ENCODE peak calls at places on chromosomes 12 and 14, in six cellular contexts. B, E, H, T, L and X are unnamed samples.

GRCh38 chr12:571795-572531 is 91.3 kb downstream of the NINJ2 start:
- DNase-seq in B (no peak), E (no peak), H (peak; percentile 6), T (no peak), L (peak; percentile 29), X (peak; percentile 74)

GRCh38 chr12:62813031-62813829 is 121.7 kb downstream of the PPM1H start:
- DNase-seq in B (peak; percentile 31), E (peak; percentile 58), H (peak; percentile 68), T (peak; percentile 47), L (no peak), X (peak; percentile 83)

GRCh38 chr12:3820122-3820521 is 53.1 kb downstream of the PARP11 start:
- DNase-seq in B (no peak), E (no peak), H (no peak), T (no peak), L (peak; percentile 24), X (peak; percentile 10)

GRCh38 chr14:71711619-71712018 is 220.6 kb upstream of the RGS6 start:
- DNase-seq in B (no peak), E (no peak), H (peak; percentile 79), T (no peak), L (no peak), X (no peak)

GRCh38 chr14:96953443-96953842 is 156.3 kb downstream of the VRK1 start:
- DNase-seq in B (no peak), E (no peak), H (no peak), T (no peak), L (no peak), X (no peak)

GRCh38 chr12:59403259-59403932 is 192.4 kb upstream of the SLC16A7 start:
- DNase-seq in B (no peak), E (peak; percentile 25), H (peak; percentile 70), T (peak; percentile 5), L (peak; percentile 44), X (peak; percentile 59)

GRCh38 chr14:65095633-65096205 is 6.6 kb downstream of the MAX start:
- DNase-seq in B (no peak), E (no peak), H (peak; percentile 29), T (no peak), L (no peak), X (no peak)

GRCh38 chr12:54649825-54650224 is 1.7 kb upstream of the DCD start:
- DNase-seq in B (no peak), E (no peak), H (no peak), T (no peak), L (no peak), X (no peak)

GRCh38 chr12:24380122-24380521 is 430.7 kb upstream of the SOX5 start:
- DNase-seq in B (no peak), E (no peak), H (no peak), T (no peak), L (no peak), X (no peak)

GRCh38 chr14:39739796-39740195 is 307.6 kb upstream of the FBXO33 start:
- DNase-seq in B (no peak), E (no peak), H (no peak), T (no peak), L (no peak), X (no peak)

GRCh38 chr14:99509871-99510555 is 28.8 kb downstream of the CCNK start:
- DNase-seq in B (no peak), E (no peak), H (no peak), T (no peak), L (no peak), X (no peak)

DNA sequence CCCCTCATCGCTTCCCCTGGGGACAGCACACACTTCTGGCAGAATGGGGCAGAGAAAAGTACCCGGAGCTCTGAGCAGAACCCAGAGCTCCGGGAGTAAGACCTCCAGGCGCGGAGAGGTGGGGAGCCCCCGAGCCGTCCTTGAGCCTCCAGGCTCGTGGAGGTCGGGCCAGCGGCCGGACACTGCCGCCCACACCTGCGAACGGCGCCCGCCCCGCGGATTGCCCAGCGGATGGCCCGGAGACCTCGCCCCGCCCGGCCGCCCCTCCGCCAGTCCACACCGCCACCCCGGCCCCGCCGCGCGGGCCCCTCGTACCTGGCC is 344 bp downstream of the SPTLC2 start:
- DNase-seq in B (no peak), E (no peak), H (no peak), T (peak; percentile 20), L (no peak), X (peak; percentile 21)
- TF ChIP-seq JUN in B (no peak), E (no peak), H (no peak), T (no peak), L (no peak), X (no peak)

GRCh38 chr14:58243790-58244555 is 670 bp upstream of the PSMA3 start:
- DNase-seq in B (no peak), E (no peak), H (peak; percentile 68), T (peak; percentile 33), L (peak; percentile 54), X (peak; percentile 38)
- TF ChIP-seq JUN in B (no peak), E (no peak), H (no peak), T (no peak), L (no peak), X (no peak)

GRCh38 chr14:51302319-51303030 is 62.4 kb downstream of the TMX1 start:
- DNase-seq in B (no peak), E (no peak), H (no peak), T (no peak), L (no peak), X (no peak)

GRCh38 chr14:51305761-51306160 is 65.7 kb downstream of the TMX1 start:
- DNase-seq in B (no peak), E (no peak), H (no peak), T (no peak), L (no peak), X (no peak)

GRCh38 chr14:51308872-51309271 is 68.8 kb downstream of the TMX1 start:
- DNase-seq in B (no peak), E (no peak), H (no peak), T (no peak), L (no peak), X (no peak)

GRCh38 chr14:51304428-51304827 is 64.4 kb downstream of the TMX1 start:
- DNase-seq in B (no peak), E (no peak), H (no peak), T (no peak), L (no peak), X (no peak)

DNA sequence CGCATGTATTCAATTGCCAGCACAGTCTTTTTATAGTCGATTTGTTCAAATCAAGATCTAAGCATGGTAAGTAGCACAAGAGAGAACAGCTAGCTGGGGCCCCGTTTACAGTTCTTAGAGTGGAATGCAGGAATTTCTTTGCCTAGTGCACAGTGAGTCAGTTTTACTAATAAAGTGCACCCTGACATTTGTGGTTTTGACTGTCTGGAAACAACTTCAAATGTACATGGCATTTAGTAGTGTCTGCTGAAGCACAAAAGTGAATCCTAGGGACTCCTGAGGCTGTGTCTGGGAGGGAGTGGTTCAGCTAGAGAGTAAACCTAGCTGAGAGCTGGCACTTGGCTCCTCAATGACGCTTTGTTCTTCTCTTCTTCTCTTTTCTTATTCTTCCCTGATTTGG is 64.9 kb downstream of the TMX1 start:
- DNase-seq in B (no peak), E (no peak), H (no peak), T (no peak), L (no peak), X (peak; percentile 25)
- TF ChIP-seq JUN in B (no peak), E (no peak), H (no peak), T (no peak), L (no peak), X (no peak)

GRCh38 chr14:69673578-69674305 is 62.3 kb downstream of the SUSD6 start:
- DNase-seq in B (no peak), E (no peak), H (peak; percentile 47), T (no peak), L (no peak), X (no peak)

GRCh38 chr14:69673099-69673498 is 61.7 kb downstream of the SUSD6 start:
- DNase-seq in B (no peak), E (no peak), H (no peak), T (no peak), L (no peak), X (no peak)

GRCh38 chr14:69675246-69675583 is 63.8 kb downstream of the SUSD6 start:
- DNase-seq in B (no peak), E (no peak), H (no peak), T (no peak), L (no peak), X (no peak)

GRCh38 chr14:69674546-69675245 is 63.3 kb downstream of the SUSD6 start:
- DNase-seq in B (no peak), E (no peak), H (peak; percentile 64), T (no peak), L (no peak), X (no peak)

DNA sequence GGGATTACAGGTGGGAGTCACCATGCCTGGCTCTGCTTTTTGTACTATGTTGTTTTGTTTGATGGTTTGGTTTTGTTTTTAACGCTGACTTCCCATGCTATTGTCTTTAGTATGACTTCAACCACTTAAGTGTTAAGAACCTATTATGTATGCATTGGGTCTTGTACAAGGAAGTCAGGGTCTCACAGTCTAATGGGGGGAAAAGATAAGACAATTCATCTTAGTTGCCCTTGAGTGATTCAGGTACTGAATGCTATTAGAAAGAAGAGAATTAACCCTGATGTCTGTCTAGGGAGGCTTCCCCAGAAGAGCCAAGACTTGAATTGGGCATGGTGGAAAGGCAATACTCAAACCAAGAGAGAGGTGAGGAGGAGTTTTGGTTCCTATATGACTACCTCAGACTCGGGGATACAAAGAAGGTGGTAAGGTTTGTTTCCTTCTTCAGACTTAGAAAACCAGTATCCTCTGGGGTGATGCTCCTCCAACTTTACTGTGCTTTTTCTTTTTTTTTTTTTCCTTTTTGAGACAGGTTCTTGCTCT is 64.6 kb downstream of the SUSD6 start:
- DNase-seq in B (no peak), E (no peak), H (no peak), T (no peak), L (no peak), X (no peak)
- TF ChIP-seq JUN in B (no peak), E (no peak), H (no peak), T (no peak), L (no peak), X (no peak)

DNA sequence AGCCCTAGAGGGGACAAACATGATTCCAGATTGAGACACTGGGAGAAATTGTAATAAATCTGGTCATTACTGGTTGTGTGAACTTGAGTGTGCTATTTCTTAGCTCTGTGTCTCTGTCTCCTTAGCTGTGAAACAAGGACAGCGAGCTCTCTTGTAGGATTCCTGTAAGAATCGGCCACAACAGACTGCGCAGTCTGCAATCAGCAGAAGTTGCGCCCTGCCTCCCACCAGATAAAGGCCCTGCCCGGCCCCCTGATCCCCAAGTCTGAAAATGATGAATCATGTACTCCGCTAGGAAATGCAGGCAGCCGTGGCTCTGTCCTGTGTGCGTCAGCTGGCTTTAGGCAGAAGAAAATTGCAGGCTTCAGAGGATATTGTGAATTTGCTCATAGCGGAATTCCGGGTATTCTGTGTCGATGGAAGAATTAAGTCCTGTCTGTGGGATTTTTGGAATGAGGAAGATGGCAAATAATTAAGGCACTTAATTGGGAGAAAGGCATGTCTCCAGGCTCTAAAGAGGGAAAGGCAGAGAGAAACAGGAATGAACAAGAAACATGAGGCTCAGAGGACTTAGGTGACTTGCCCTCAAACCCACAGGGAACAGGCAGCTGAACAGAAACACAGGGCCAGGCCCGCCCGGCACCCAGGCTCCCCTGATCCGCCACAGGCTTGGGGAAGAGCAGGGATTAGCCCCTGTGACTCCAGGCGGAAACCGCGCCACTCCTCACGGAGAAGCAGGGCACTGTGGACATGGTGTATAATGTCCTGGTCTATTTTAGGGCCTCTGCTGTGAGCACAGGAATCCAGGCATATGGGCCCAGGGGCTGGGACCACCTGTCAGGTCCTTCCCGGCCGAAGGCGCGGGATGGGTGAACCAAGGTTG is 34.9 kb upstream of the MEG3 start:
- DNase-seq in B (no peak), E (no peak), H (peak; percentile 5), T (peak; percentile 90), L (no peak), X (no peak)
- TF ChIP-seq JUN in B (no peak), E (no peak), H (no peak), T (no peak), L (no peak), X (no peak)

GRCh38 chr12:10069099-10069498 is 29.7 kb downstream of the CLEC1A start:
- DNase-seq in B (no peak), E (no peak), H (peak; percentile 94), T (no peak), L (no peak), X (no peak)
- TF ChIP-seq JUN in B (no peak), E (no peak), H (peak; percentile 68), T (no peak), L (no peak), X (no peak)